ENCODE peak calls at places on chromosomes 3 and 15, in four cellular contexts. P, U, I and J are unnamed samples.

GRCh38 chr15:90644526-90644925 is 72.6 kb upstream of the BLM start:
- DNase-seq in U (no peak), P (no peak), I (no peak), J (no peak)

GRCh38 chr3:44902628-44903027 is 28.2 kb downstream of the TGM4 start:
- DNase-seq in I (no peak), U (no peak), P (no peak), J (no peak)

GRCh38 chr3:70840106-70840870 is 527.9 kb upstream of the MDFIC2 start:
- DNase-seq in I (peak; percentile 66), U (no peak), P (no peak), J (no peak)

GRCh38 chr3:40930131-40930538 is 269.2 kb upstream of the CTNNB1 start:
- DNase-seq in P (peak; percentile 43), U (no peak), I (no peak), J (no peak)

GRCh38 chr15:79956354-79956939 is 14.5 kb downstream of the BCL2A1 start:
- DNase-seq in U (no peak), I (no peak), P (peak; percentile 38), J (no peak)

GRCh38 chr3:54578417-54578816 is 349.4 kb downstream of the LRTM1 start:
- DNase-seq in I (peak; percentile 6), P (no peak), U (no peak), J (no peak)

GRCh38 chr3:197487911-197488391 is 67.8 kb downstream of the BDH1 start:
- DNase-seq in I (peak; percentile 99), P (peak; percentile 99), U (no peak), J (peak; percentile 93)

GRCh38 chr15:38299216-38299615 is 46.6 kb downstream of the SPRED1 start:
- DNase-seq in P (peak; percentile 84), U (no peak), I (peak; percentile 75), J (no peak)

GRCh38 chr3:45026957-45027356 is 854 bp downstream of the CLEC3B start:
- DNase-seq in I (no peak), U (no peak), P (peak; percentile 71), J (peak; percentile 91)

GRCh38 chr15:94080416-94080815 is 150.9 kb upstream of the MCTP2 start:
- DNase-seq in U (peak; percentile 75), P (peak; percentile 27), I (peak; percentile 81), J (peak; percentile 90)

GRCh38 chr3:47443611-47443995 is 32.1 kb downstream of the SCAP start:
- DNase-seq in U (no peak), I (no peak), P (no peak), J (peak; percentile 53)

GRCh38 chr15:62901916-62902554 is 140.5 kb upstream of the TPM1 start:
- DNase-seq in U (peak; percentile 84), I (no peak), P (no peak), J (no peak)

GRCh38 chr3:12405432-12406272 is 78.6 kb upstream of the TSEN2 start:
- DNase-seq in U (no peak), P (peak; percentile 98), I (peak; percentile 97), J (no peak)

GRCh38 chr15:89499156-89499555 is 2.8 kb upstream of the RHCG start:
- DNase-seq in I (no peak), P (no peak), U (no peak), J (no peak)

GRCh38 chr15:89501646-89502045 is 5.3 kb upstream of the RHCG start:
- DNase-seq in P (no peak), U (no peak), I (no peak), J (no peak)

GRCh38 chr15:89502867-89503595 is 6.6 kb upstream of the RHCG start:
- DNase-seq in U (no peak), P (no peak), I (no peak), J (no peak)

GRCh38 chr15:89498574-89498906 is 2.2 kb upstream of the RHCG start:
- DNase-seq in P (no peak), U (no peak), I (no peak), J (no peak)

GRCh38 chr15:89500397-89501270 is 4.3 kb upstream of the RHCG start:
- DNase-seq in P (no peak), I (no peak), U (no peak), J (no peak)
- TF ChIP-seq CTCF in P (peak; percentile 48), I (peak; percentile 22), U (peak; percentile 72), J (peak; percentile 24)

DNA sequence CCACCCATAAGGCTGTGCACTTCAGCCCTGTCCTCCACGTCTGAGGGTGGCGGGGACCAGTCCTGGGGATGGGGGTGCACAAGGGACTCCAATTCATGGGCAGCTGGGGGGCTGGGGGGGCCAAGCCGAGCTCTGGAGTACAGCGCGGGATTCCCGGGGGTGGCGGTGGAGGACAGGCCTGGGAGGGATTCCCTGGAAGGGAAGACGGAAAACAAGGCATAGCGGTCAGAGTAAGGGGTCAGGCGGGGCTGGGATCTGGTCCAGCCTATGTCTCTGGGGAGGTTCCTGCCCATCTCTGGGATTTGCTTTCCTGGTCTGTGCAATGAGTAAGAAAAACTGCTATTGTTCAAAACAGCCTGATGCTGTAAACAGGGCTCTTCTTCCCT is 8.1 kb upstream of the IGDCC3 start:
- DNase-seq in U (no peak), I (no peak), P (peak; percentile 35), J (no peak)
- TF ChIP-seq CTCF in U (no peak), I (no peak), P (no peak), J (no peak)

GRCh38 chr3:98013428-98014349 is 21.4 kb downstream of the GABRR3 start:
- DNase-seq in P (peak; percentile 18), U (no peak), I (no peak), J (no peak)

GRCh38 chr3:98012974-98013373 is 22.1 kb downstream of the GABRR3 start:
- DNase-seq in P (peak; percentile 62), I (no peak), U (no peak), J (no peak)

GRCh38 chr3:98005438-98005837 is 29.7 kb downstream of the GABRR3 start:
- DNase-seq in P (no peak), I (no peak), U (no peak), J (no peak)

GRCh38 chr3:98008751-98009373 is 26.3 kb downstream of the GABRR3 start:
- DNase-seq in U (no peak), P (no peak), I (no peak), J (no peak)

GRCh38 chr3:98010194-98010882 is 24.8 kb downstream of the GABRR3 start:
- DNase-seq in P (no peak), U (no peak), I (no peak), J (no peak)
- TF ChIP-seq CTCF in P (no peak), U (no peak), I (no peak), J (no peak)

GRCh38 chr3:62493116-62493801 is 119.9 kb upstream of the FEZF2 start:
- DNase-seq in I (no peak), P (peak; percentile 6), U (no peak), J (no peak)
- TF ChIP-seq CTCF in I (peak; percentile 18), P (peak; percentile 37), U (no peak), J (no peak)

GRCh38 chr3:156341831-156342416 is 213.0 kb downstream of the SSR3 start:
- DNase-seq in I (no peak), U (no peak), P (no peak), J (no peak)
- TF ChIP-seq CTCF in I (no peak), U (no peak), P (no peak), J (no peak)